ENCODE peak calls at places on chromosome 1, in eight cellular contexts. One of them, this sample, is unnamed.

GRCh38 chr1:172352435-172352834 is 68.0 kb upstream of the C1orf105 start:
- DNase-seq in nucleus accumbens: no peak
- DNase-seq in T-helper 2 cell: no peak
- DNase-seq in psoas muscle: no peak
- DNase-seq in HT-29: peak
- DNase-seq in neural crest cell: no peak
- DNase-seq in A172: peak
- DNase-seq in HAP-1: no peak
- DNase-seq in this sample: no peak

GRCh38 chr1:95742591-95743089 is 508.6 kb downstream of the RWDD3 start:
- DNase-seq in nucleus accumbens: no peak
- DNase-seq in T-helper 2 cell: no peak
- DNase-seq in psoas muscle: no peak
- DNase-seq in HT-29: no peak
- DNase-seq in neural crest cell: no peak
- DNase-seq in A172: peak
- DNase-seq in HAP-1: peak
- DNase-seq in this sample: no peak

GRCh38 chr1:54540891-54541290 is 7.1 kb upstream of the ACOT11 start:
- DNase-seq in nucleus accumbens: no peak
- DNase-seq in T-helper 2 cell: no peak
- DNase-seq in psoas muscle: no peak
- DNase-seq in HT-29: no peak
- DNase-seq in neural crest cell: no peak
- DNase-seq in A172: no peak
- DNase-seq in HAP-1: no peak
- DNase-seq in this sample: no peak

GRCh38 chr1:70171512-70171911 is 33.9 kb downstream of the LRRC40 start:
- DNase-seq in nucleus accumbens: no peak
- DNase-seq in T-helper 2 cell: no peak
- DNase-seq in psoas muscle: no peak
- DNase-seq in HT-29: no peak
- DNase-seq in neural crest cell: no peak
- DNase-seq in A172: no peak
- DNase-seq in HAP-1: no peak
- DNase-seq in this sample: no peak

GRCh38 chr1:88608139-88608943 is 75.7 kb upstream of the PKN2 start:
- DNase-seq in nucleus accumbens: no peak
- DNase-seq in T-helper 2 cell: no peak
- DNase-seq in psoas muscle: no peak
- DNase-seq in HT-29: peak
- DNase-seq in neural crest cell: no peak
- DNase-seq in A172: peak
- DNase-seq in HAP-1: peak
- DNase-seq in this sample: no peak

GRCh38 chr1:7510389-7510931 is 260.6 kb upstream of the VAMP3 start:
- DNase-seq in nucleus accumbens: no peak
- DNase-seq in T-helper 2 cell: no peak
- DNase-seq in psoas muscle: no peak
- DNase-seq in HT-29: peak
- DNase-seq in neural crest cell: no peak
- DNase-seq in A172: no peak
- DNase-seq in HAP-1: no peak
- DNase-seq in this sample: no peak

GRCh38 chr1:155064109-155064812 is 721 bp downstream of the EFNA4 start:
- DNase-seq in nucleus accumbens: no peak
- DNase-seq in T-helper 2 cell: no peak
- DNase-seq in psoas muscle: no peak
- DNase-seq in HT-29: peak
- DNase-seq in neural crest cell: no peak
- DNase-seq in A172: peak
- DNase-seq in HAP-1: peak
- DNase-seq in this sample: no peak

GRCh38 chr1:198970919-198971318 is 332.1 kb downstream of the PTPRC start:
- DNase-seq in nucleus accumbens: no peak
- DNase-seq in T-helper 2 cell: no peak
- DNase-seq in psoas muscle: no peak
- DNase-seq in HT-29: peak
- DNase-seq in neural crest cell: no peak
- DNase-seq in A172: no peak
- DNase-seq in HAP-1: no peak
- DNase-seq in this sample: no peak

GRCh38 chr1:24074196-24074595 is 37.7 kb downstream of the MYOM3 start:
- DNase-seq in nucleus accumbens: no peak
- DNase-seq in T-helper 2 cell: no peak
- DNase-seq in psoas muscle: peak
- DNase-seq in HT-29: no peak
- DNase-seq in neural crest cell: no peak
- DNase-seq in A172: no peak
- DNase-seq in HAP-1: no peak
- DNase-seq in this sample: no peak

This sample was measured in activated B cell treated with CpG ODN at 0.5 μM for 24 hours.